ENCODE peak calls at places on chromosome 2, in eight cellular contexts. Q is neural progenitor cell, M is GM23338, F is GM23248, U is fibroblast of lung, K is MM.1S, B is H1, H is PC-9. G is an unnamed sample.
A peak's percentile ranks its signal among the peaks of the same experiment; 100 is the strongest.

GRCh38 chr2:43225093-43225787 is 1.2 kb downstream of the ZFP36L2 start:
- DNase-seq in Q (peak; percentile 74), M (peak; percentile 60), F (peak; percentile 82), U (peak; percentile 87), K (peak; percentile 55), B (no peak), H (peak; percentile 71), G (peak; percentile 48)

GRCh38 chr2:211376410-211376809 is 820.0 kb downstream of the CPS1 start:
- DNase-seq in Q (no peak), M (no peak), F (no peak), U (no peak), K (no peak), B (no peak), H (no peak), G (no peak)

GRCh38 chr2:132473174-132473883 is 56.7 kb downstream of the GPR39 start:
- DNase-seq in Q (no peak), M (no peak), F (no peak), U (no peak), K (no peak), B (no peak), H (no peak), G (no peak)

GRCh38 chr2:43759195-43759594 is 14.6 kb upstream of the DYNC2LI1 start:
- DNase-seq in Q (no peak), M (no peak), F (peak; percentile 89), U (peak; percentile 70), K (no peak), B (no peak), H (peak; percentile 12), G (no peak)

GRCh38 chr2:182740681-182741080 is 24.6 kb downstream of the DNAJC10 start:
- DNase-seq in Q (no peak), M (no peak), F (no peak), U (no peak), K (peak; percentile 78), B (no peak), H (no peak), G (no peak)

GRCh38 chr2:191844706-191845105 is 2.2 kb downstream of the CAVIN2 start:
- DNase-seq in Q (no peak), M (no peak), F (peak; percentile 26), U (peak; percentile 31), K (no peak), B (no peak), H (no peak), G (no peak)

GRCh38 chr2:168541887-168542286 is 85.8 kb downstream of the CERS6 start:
- DNase-seq in Q (no peak), M (no peak), F (no peak), U (no peak), K (no peak), B (no peak), H (no peak), G (no peak)

GRCh38 chr2:85308951-85309555 is 18.7 kb downstream of the TGOLN2 start:
- DNase-seq in Q (no peak), M (no peak), F (peak; percentile 69), U (peak; percentile 65), K (peak; percentile 71), B (no peak), H (no peak), G (no peak)

GRCh38 chr2:36530178-36530982 is 67.6 kb downstream of the FEZ2 start:
- DNase-seq in Q (no peak), M (no peak), F (peak; percentile 84), U (peak; percentile 21), K (no peak), B (no peak), H (no peak), G (peak; percentile 64)

GRCh38 chr2:232329716-232330067 is 48.9 kb upstream of the ALPP start:
- DNase-seq in Q (no peak), M (no peak), F (no peak), U (no peak), K (no peak), B (no peak), H (no peak), G (no peak)

GRCh38 chr2:143029141-143029540 is 100.1 kb upstream of the ARHGAP15 start:
- DNase-seq in Q (no peak), M (no peak), F (no peak), U (no peak), K (no peak), B (no peak), H (no peak), G (no peak)

GRCh38 chr2:109173311-109174171 is 44.5 kb downstream of the SH3RF3 start:
- DNase-seq in Q (peak; percentile 75), M (peak; percentile 33), F (peak; percentile 93), U (peak; percentile 95), K (no peak), B (no peak), H (no peak), G (peak; percentile 21)

GRCh38 chr2:74373985-74374384 is 6.1 kb downstream of the DCTN1 start:
- DNase-seq in Q (no peak), M (peak; percentile 19), F (no peak), U (no peak), K (no peak), B (no peak), H (no peak), G (no peak)

GRCh38 chr2:198498048-198498447 is 693.7 kb downstream of the PLCL1 start:
- DNase-seq in Q (no peak), M (peak; percentile 17), F (no peak), U (no peak), K (no peak), B (no peak), H (no peak), G (no peak)

GRCh38 chr2:79711098-79711497 is 198.2 kb downstream of the CTNNA2 start:
- DNase-seq in Q (no peak), M (no peak), F (no peak), U (no peak), K (no peak), B (no peak), H (no peak), G (no peak)

GRCh38 chr2:134717706-134718094 is 1.1 kb downstream of the TMEM163 start:
- DNase-seq in Q (peak; percentile 47), M (peak; percentile 57), F (peak; percentile 9), U (no peak), K (no peak), B (no peak), H (no peak), G (no peak)
- TF ChIP-seq EZH2 in Q (peak; percentile 89), M (peak; percentile 73), F (no peak), U (peak; percentile 99), K (no peak), B (no peak), H (no peak), G (no peak)

DNA sequence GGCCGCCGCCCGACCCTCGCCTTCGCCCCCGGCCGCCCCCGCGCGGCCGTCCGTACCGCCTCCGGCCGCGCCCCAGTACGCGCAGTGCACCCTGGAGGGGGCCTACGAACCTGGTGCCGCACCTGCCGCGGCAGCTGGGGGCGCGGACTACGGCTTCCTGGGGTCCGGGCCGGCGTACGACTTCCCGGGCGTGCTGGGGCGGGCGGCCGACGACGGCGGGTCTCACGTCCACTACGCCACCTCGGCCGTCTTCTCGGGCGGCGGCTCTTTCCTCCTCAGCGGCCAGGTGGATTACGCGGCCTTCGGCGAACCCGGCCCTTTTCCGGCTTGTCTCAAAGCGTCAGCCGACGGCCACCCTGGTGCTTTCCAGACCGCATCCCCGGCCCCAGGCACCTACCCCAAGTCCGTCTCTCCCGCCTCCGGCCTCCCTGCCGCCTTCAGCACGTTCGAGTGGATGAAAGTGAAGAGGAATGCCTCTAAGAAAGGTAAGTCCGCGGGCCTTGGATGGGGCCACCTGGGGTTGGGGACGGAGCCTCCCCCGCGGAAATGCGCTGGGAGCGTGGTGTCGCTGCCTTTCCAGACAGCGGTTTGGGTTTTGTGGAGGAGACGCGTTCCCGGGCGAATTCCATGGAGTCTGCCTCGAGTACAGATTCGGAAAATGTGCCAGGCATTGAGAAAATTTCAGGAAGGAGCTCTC is 649 bp downstream of the HOXD1 start:
- DNase-seq in Q (peak; percentile 39), M (peak; percentile 70), F (peak; percentile 39), U (no peak), K (no peak), B (no peak), H (no peak), G (no peak)
- TF ChIP-seq EZH2 in Q (peak; percentile 98), M (no peak), F (no peak), U (peak; percentile 72), K (no peak), B (peak; percentile 99), H (no peak), G (no peak)

GRCh38 chr2:44801289-44801675 is 140.2 kb upstream of the SIX3 start:
- DNase-seq in Q (peak; percentile 69), M (peak; percentile 87), F (no peak), U (no peak), K (no peak), B (peak; percentile 84), H (no peak), G (no peak)

GRCh38 chr2:44804406-44805235 is 136.9 kb upstream of the SIX3 start:
- DNase-seq in Q (peak; percentile 87), M (peak; percentile 69), F (no peak), U (no peak), K (no peak), B (no peak), H (no peak), G (no peak)

GRCh38 chr2:44803100-44803424 is 138.4 kb upstream of the SIX3 start:
- DNase-seq in Q (no peak), M (no peak), F (no peak), U (no peak), K (no peak), B (no peak), H (no peak), G (no peak)

GRCh38 chr2:44801676-44802408 is 139.7 kb upstream of the SIX3 start:
- DNase-seq in Q (peak; percentile 78), M (peak; percentile 58), F (peak; percentile 10), U (peak; percentile 14), K (no peak), B (no peak), H (no peak), G (no peak)

GRCh38 chr2:44802409-44803099 is 138.9 kb upstream of the SIX3 start:
- DNase-seq in Q (peak; percentile 96), M (peak; percentile 97), F (no peak), U (no peak), K (no peak), B (peak; percentile 88), H (no peak), G (peak; percentile 25)
- TF ChIP-seq EZH2 in Q (no peak), M (no peak), F (peak; percentile 39), U (no peak), K (no peak), B (no peak), H (peak; percentile 14), G (no peak)

DNA sequence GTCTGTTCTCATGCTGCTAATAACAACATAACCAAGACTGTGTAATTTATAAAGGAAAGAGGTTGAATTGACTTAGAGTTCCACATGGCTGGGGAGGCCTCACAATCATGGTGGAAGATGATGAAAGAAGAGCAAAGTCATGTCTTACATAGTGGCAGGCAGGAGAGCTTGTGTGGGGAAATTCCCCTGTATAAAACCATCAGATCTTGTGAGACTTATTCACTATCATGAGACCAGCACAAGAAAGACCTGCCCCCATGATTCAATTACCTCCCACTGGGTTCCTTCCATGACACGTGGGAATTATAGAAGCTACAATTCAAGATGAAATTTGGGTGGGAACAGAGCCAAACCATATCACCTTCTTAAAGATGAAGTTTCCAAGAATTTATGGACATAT is 2.5 kb upstream of the IL36RN start:
- DNase-seq in Q (no peak), M (no peak), F (no peak), U (no peak), K (no peak), B (no peak), H (no peak), G (no peak)
- TF ChIP-seq EZH2 in Q (no peak), M (no peak), F (no peak), U (no peak), K (no peak), B (no peak), H (no peak), G (no peak)

GRCh38 chr2:72920317-72921087 is 3.2 kb downstream of the EMX1 start:
- DNase-seq in Q (peak; percentile 90), M (peak; percentile 83), F (peak; percentile 57), U (peak; percentile 33), K (no peak), B (no peak), H (no peak), G (peak; percentile 63)
- TF ChIP-seq EZH2 in Q (peak; percentile 96), M (peak; percentile 81), F (peak; percentile 24), U (peak; percentile 99), K (no peak), B (peak; percentile 98), H (no peak), G (peak; percentile 97)